ENCODE peak calls at places on chromosomes 6 and 20, in seven cellular contexts. P is foreskin keratinocyte, E is cardiac muscle cell, U is GM23248, W is breast epithelium, T is H1, B is colonic mucosa. Z is an unnamed sample. For H3K4me1, the result is how much of the 10 kb centered on the place peaks cover.

GRCh38 chr20:14700641-14700965 is 363.2 kb upstream of the FLRT3 start:
- DNase-seq in P (peak), E (no peak), U (peak), W (no peak), T (no peak), B (peak), Z (peak)

GRCh38 chr20:14948416-14948815 is 611.0 kb upstream of the FLRT3 start:
- DNase-seq in P (no peak), E (no peak), U (no peak), W (no peak), T (no peak), B (no peak), Z (no peak)

GRCh38 chr6:149840345-149841075 is 23.6 kb downstream of the LRP11 start:
- DNase-seq in P (peak), E (peak), U (peak), W (peak), T (no peak), B (peak), Z (peak)

GRCh38 chr6:157486632-157487031 is 105.6 kb downstream of the ZDHHC14 start:
- DNase-seq in P (no peak), E (no peak), U (no peak), W (no peak), T (no peak), B (peak), Z (no peak)

GRCh38 chr20:46004813-46005505 is 3.7 kb upstream of the MMP9 start:
- DNase-seq in P (peak), E (peak), U (no peak), W (no peak), T (no peak), B (peak), Z (no peak)

GRCh38 chr6:42025066-42025789 is 25.1 kb upstream of the TAF8 start:
- DNase-seq in P (no peak), E (no peak), U (no peak), W (no peak), T (no peak), B (no peak), Z (no peak)

GRCh38 chr20:44416082-44416715 is 59.5 kb upstream of the TTPAL start:
- DNase-seq in P (no peak), E (no peak), U (no peak), W (no peak), T (no peak), B (no peak), Z (no peak)

GRCh38 chr6:128807577-128807976 is 75.4 kb upstream of the LAMA2 start:
- DNase-seq in P (peak), E (peak), U (peak), W (no peak), T (no peak), B (no peak), Z (peak)

GRCh38 chr6:29673161-29673560 is 7.8 kb downstream of the ZFP57 start:
- DNase-seq in P (no peak), E (no peak), U (no peak), W (no peak), T (no peak), B (no peak), Z (no peak)

GRCh38 chr20:63497946-63498935 is 642 bp downstream of the EEF1A2 start:
- DNase-seq in P (no peak), E (no peak), U (peak), W (no peak), T (no peak), B (no peak), Z (peak)

GRCh38 chr6:136037246-136037884 is 185.9 kb downstream of the PDE7B start:
- DNase-seq in P (peak), E (peak), U (no peak), W (no peak), T (no peak), B (no peak), Z (no peak)

GRCh38 chr20:63934271-63935068 is 21.7 kb downstream of the UCKL1 start:
- DNase-seq in P (no peak), E (no peak), U (no peak), W (no peak), T (no peak), B (no peak), Z (no peak)

GRCh38 chr6:107509506-107509905 is 19.6 kb downstream of the SOBP start:
- DNase-seq in P (no peak), E (peak), U (no peak), W (no peak), T (no peak), B (no peak), Z (peak)

GRCh38 chr6:42746452-42747400 is 823 bp upstream of the TBCC start:
- DNase-seq in P (peak), E (peak), U (peak), W (peak), T (peak), B (peak), Z (peak)

GRCh38 chr20:10609276-10609675 is 64.5 kb downstream of the JAG1 start:
- DNase-seq in P (no peak), E (peak), U (peak), W (no peak), T (no peak), B (peak), Z (peak)

GRCh38 chr6:26473758-26474438 is 16.1 kb downstream of the BTN2A1 start:
- DNase-seq in P (peak), E (peak), U (peak), W (peak), T (peak), B (peak), Z (peak)

GRCh38 chr20:23318347-23318746 is 32.2 kb upstream of the NXT1 start:
- DNase-seq in P (no peak), E (no peak), U (no peak), W (no peak), T (no peak), B (no peak), Z (no peak)
- H3K4me1 ChIP-seq in P (under half), E (under half), U (under half), W (under half), T (under half), B (under half), Z (under half)

GRCh38 chr6:44062771-44063560 is 64.3 kb downstream of the MRPL14 start:
- DNase-seq in P (peak), E (peak), U (no peak), W (no peak), T (no peak), B (no peak), Z (no peak)

GRCh38 chr6:44065443-44066115 is 61.7 kb downstream of the MRPL14 start:
- DNase-seq in P (no peak), E (no peak), U (peak), W (no peak), T (no peak), B (no peak), Z (no peak)

GRCh38 chr6:44063561-44064059 is 63.6 kb downstream of the MRPL14 start:
- DNase-seq in P (peak), E (no peak), U (no peak), W (no peak), T (no peak), B (no peak), Z (no peak)

GRCh38 chr6:44064948-44065272 is 62.3 kb downstream of the MRPL14 start:
- DNase-seq in P (no peak), E (no peak), U (no peak), W (no peak), T (no peak), B (no peak), Z (no peak)

GRCh38 chr6:44064089-44064947 is 62.9 kb downstream of the MRPL14 start:
- DNase-seq in P (peak), E (peak), U (peak), W (no peak), T (no peak), B (no peak), Z (peak)
- H3K4me1 ChIP-seq in P (under half), E (under half), U (under half), W (under half), T (under half), B (under half), Z (half or more)

GRCh38 chr20:2285618-2286017 is 10.2 kb upstream of the TGM3 start:
- DNase-seq in P (peak), E (no peak), U (no peak), W (no peak), T (no peak), B (no peak), Z (no peak)
- H3K4me1 ChIP-seq in P (under half), E (under half), U (under half), W (under half), T (under half), B (under half), Z (under half)

GRCh38 chr20:38889792-38890496 is 36.3 kb upstream of the FAM83D start:
- DNase-seq in P (no peak), E (no peak), U (no peak), W (no peak), T (no peak), B (no peak), Z (no peak)

GRCh38 chr20:38888059-38888831 is 38.0 kb upstream of the FAM83D start:
- DNase-seq in P (no peak), E (no peak), U (no peak), W (no peak), T (no peak), B (no peak), Z (no peak)

GRCh38 chr20:38890497-38890818 is 35.8 kb upstream of the FAM83D start:
- DNase-seq in P (peak), E (no peak), U (peak), W (no peak), T (no peak), B (no peak), Z (no peak)

GRCh38 chr20:38892091-38892981 is 33.9 kb upstream of the FAM83D start:
- DNase-seq in P (no peak), E (no peak), U (no peak), W (no peak), T (no peak), B (no peak), Z (no peak)

DNA sequence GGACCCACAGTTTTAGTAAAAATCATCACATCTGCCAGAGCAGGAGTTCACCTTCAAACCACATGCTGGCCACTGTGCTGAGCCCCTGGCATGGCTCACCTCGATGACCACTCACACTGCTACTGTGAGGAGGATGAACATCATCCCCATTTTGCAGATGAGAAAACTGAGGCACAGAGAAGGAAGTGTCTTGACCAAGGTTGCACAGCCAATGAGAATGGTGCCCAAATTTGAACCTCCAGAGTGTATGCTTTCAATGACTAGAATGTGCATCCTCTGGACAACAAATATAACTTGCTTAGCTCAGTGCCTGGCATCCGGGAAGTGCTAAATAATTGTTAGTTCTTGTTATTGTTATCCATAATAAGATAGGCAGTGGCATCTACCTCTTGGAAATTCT is 37.2 kb upstream of the FAM83D start:
- DNase-seq in P (no peak), E (no peak), U (no peak), W (no peak), T (no peak), B (no peak), Z (no peak)
- H3K4me1 ChIP-seq in P (under half), E (under half), U (under half), W (under half), T (under half), B (under half), Z (under half)

GRCh38 chr20:49987015-49987867 is 4.5 kb downstream of the SNAI1 start:
- DNase-seq in P (no peak), E (peak), U (peak), W (no peak), T (no peak), B (no peak), Z (peak)
- H3K4me1 ChIP-seq in P (under half), E (under half), U (half or more), W (under half), T (under half), B (under half), Z (half or more)

GRCh38 chr6:36599791-36600209 is 5.6 kb downstream of the SRSF3 start:
- DNase-seq in P (peak), E (peak), U (peak), W (peak), T (no peak), B (no peak), Z (peak)
- H3K4me1 ChIP-seq in P (under half), E (under half), U (half or more), W (under half), T (under half), B (under half), Z (under half)